ENCODE peak calls at places on chromosomes 4 and X, in seven cellular contexts. One of them, this sample, is unnamed.

GRCh38 chrX:111447298-111447697 is 35.3 kb upstream of the DCX start:
- DNase-seq in H9: peak
- DNase-seq in left ventricle myocardium inferior: no peak
- DNase-seq in neural progenitor cell: peak
- DNase-seq in CD4-positive, alpha-beta T cell: no peak
- DNase-seq in progenitor cell of endocrine pancreas: peak
- DNase-seq in GM12865: peak
- DNase-seq in this sample: peak

GRCh38 chr4:80069108-80069836 is 3.8 kb downstream of the ANTXR2 start:
- DNase-seq in H9: no peak
- DNase-seq in left ventricle myocardium inferior: no peak
- DNase-seq in neural progenitor cell: no peak
- DNase-seq in CD4-positive, alpha-beta T cell: no peak
- DNase-seq in progenitor cell of endocrine pancreas: no peak
- DNase-seq in GM12865: no peak
- DNase-seq in this sample: no peak

GRCh38 chr4:141307241-141307689 is 86.6 kb downstream of the ZNF330 start:
- DNase-seq in H9: peak
- DNase-seq in left ventricle myocardium inferior: peak
- DNase-seq in neural progenitor cell: peak
- DNase-seq in CD4-positive, alpha-beta T cell: peak
- DNase-seq in progenitor cell of endocrine pancreas: peak
- DNase-seq in GM12865: peak
- DNase-seq in this sample: peak

GRCh38 chr4:18103876-18104275 is 82.3 kb upstream of the LCORL start:
- DNase-seq in H9: no peak
- DNase-seq in left ventricle myocardium inferior: no peak
- DNase-seq in neural progenitor cell: no peak
- DNase-seq in CD4-positive, alpha-beta T cell: no peak
- DNase-seq in progenitor cell of endocrine pancreas: no peak
- DNase-seq in GM12865: no peak
- DNase-seq in this sample: no peak

GRCh38 chrX:30904632-30905031 is 15.6 kb upstream of the TAB3 start:
- DNase-seq in H9: no peak
- DNase-seq in left ventricle myocardium inferior: no peak
- DNase-seq in neural progenitor cell: no peak
- DNase-seq in CD4-positive, alpha-beta T cell: no peak
- DNase-seq in progenitor cell of endocrine pancreas: no peak
- DNase-seq in GM12865: no peak
- DNase-seq in this sample: no peak

GRCh38 chr4:173526034-173526482 is 4.0 kb downstream of the HAND2 start:
- DNase-seq in H9: no peak
- DNase-seq in left ventricle myocardium inferior: no peak
- DNase-seq in neural progenitor cell: peak
- DNase-seq in CD4-positive, alpha-beta T cell: no peak
- DNase-seq in progenitor cell of endocrine pancreas: no peak
- DNase-seq in GM12865: no peak
- DNase-seq in this sample: no peak

GRCh38 chr4:113945906-113946305 is 33.5 kb downstream of the ARSJ start:
- DNase-seq in H9: no peak
- DNase-seq in left ventricle myocardium inferior: no peak
- DNase-seq in neural progenitor cell: no peak
- DNase-seq in CD4-positive, alpha-beta T cell: no peak
- DNase-seq in progenitor cell of endocrine pancreas: no peak
- DNase-seq in GM12865: no peak
- DNase-seq in this sample: no peak

GRCh38 chrX:38570396-38570795 is 9.1 kb downstream of the TSPAN7 start:
- DNase-seq in H9: no peak
- DNase-seq in left ventricle myocardium inferior: no peak
- DNase-seq in neural progenitor cell: no peak
- DNase-seq in CD4-positive, alpha-beta T cell: no peak
- DNase-seq in progenitor cell of endocrine pancreas: no peak
- DNase-seq in GM12865: no peak
- DNase-seq in this sample: no peak

GRCh38 chr4:112410364-112410763 is 105.6 kb downstream of the NEUROG2 start:
- DNase-seq in H9: no peak
- DNase-seq in left ventricle myocardium inferior: no peak
- DNase-seq in neural progenitor cell: no peak
- DNase-seq in CD4-positive, alpha-beta T cell: no peak
- DNase-seq in progenitor cell of endocrine pancreas: no peak
- DNase-seq in GM12865: no peak
- DNase-seq in this sample: no peak

GRCh38 chrX:1244164-1245076 is 24.2 kb upstream of the CSF2RA start:
- DNase-seq in H9: peak
- DNase-seq in left ventricle myocardium inferior: no peak
- DNase-seq in neural progenitor cell: peak
- DNase-seq in CD4-positive, alpha-beta T cell: no peak
- DNase-seq in progenitor cell of endocrine pancreas: no peak
- DNase-seq in GM12865: peak
- DNase-seq in this sample: no peak

GRCh38 chr4:95363579-95363965 is 185.2 kb downstream of the UNC5C start:
- DNase-seq in H9: no peak
- DNase-seq in left ventricle myocardium inferior: no peak
- DNase-seq in neural progenitor cell: peak
- DNase-seq in CD4-positive, alpha-beta T cell: no peak
- DNase-seq in progenitor cell of endocrine pancreas: no peak
- DNase-seq in GM12865: no peak
- DNase-seq in this sample: no peak

GRCh38 chr4:146643812-146644401 is 5.2 kb downstream of the POU4F2 start:
- DNase-seq in H9: no peak
- DNase-seq in left ventricle myocardium inferior: no peak
- DNase-seq in neural progenitor cell: peak
- DNase-seq in CD4-positive, alpha-beta T cell: no peak
- DNase-seq in progenitor cell of endocrine pancreas: no peak
- DNase-seq in GM12865: peak
- DNase-seq in this sample: peak

GRCh38 chrX:104659037-104659744 is 93.2 kb downstream of the IL1RAPL2 start:
- DNase-seq in H9: no peak
- DNase-seq in left ventricle myocardium inferior: peak
- DNase-seq in neural progenitor cell: no peak
- DNase-seq in CD4-positive, alpha-beta T cell: no peak
- DNase-seq in progenitor cell of endocrine pancreas: no peak
- DNase-seq in GM12865: no peak
- DNase-seq in this sample: no peak

GRCh38 chr4:184937745-184938144 is 80.5 kb upstream of the HELT start:
- DNase-seq in H9: no peak
- DNase-seq in left ventricle myocardium inferior: no peak
- DNase-seq in neural progenitor cell: peak
- DNase-seq in CD4-positive, alpha-beta T cell: no peak
- DNase-seq in progenitor cell of endocrine pancreas: no peak
- DNase-seq in GM12865: no peak
- DNase-seq in this sample: no peak

GRCh38 chr4:143406523-143406922 is 69.8 kb downstream of the GAB1 start:
- DNase-seq in H9: no peak
- DNase-seq in left ventricle myocardium inferior: peak
- DNase-seq in neural progenitor cell: no peak
- DNase-seq in CD4-positive, alpha-beta T cell: no peak
- DNase-seq in progenitor cell of endocrine pancreas: no peak
- DNase-seq in GM12865: no peak
- DNase-seq in this sample: no peak

GRCh38 chrX:71666240-71667223 is 814 bp upstream of the LOC101059915 start:
- DNase-seq in H9: no peak
- DNase-seq in left ventricle myocardium inferior: no peak
- DNase-seq in neural progenitor cell: no peak
- DNase-seq in CD4-positive, alpha-beta T cell: no peak
- DNase-seq in progenitor cell of endocrine pancreas: no peak
- DNase-seq in GM12865: no peak
- DNase-seq in this sample: no peak

GRCh38 chr4:94641702-94642560 is 115.8 kb upstream of the BMPR1B start:
- DNase-seq in H9: no peak
- DNase-seq in left ventricle myocardium inferior: no peak
- DNase-seq in neural progenitor cell: no peak
- DNase-seq in CD4-positive, alpha-beta T cell: no peak
- DNase-seq in progenitor cell of endocrine pancreas: no peak
- DNase-seq in GM12865: no peak
- DNase-seq in this sample: no peak

GRCh38 chr4:38523524-38524448 is 140.2 kb upstream of the KLF3 start:
- DNase-seq in H9: no peak
- DNase-seq in left ventricle myocardium inferior: no peak
- DNase-seq in neural progenitor cell: no peak
- DNase-seq in CD4-positive, alpha-beta T cell: no peak
- DNase-seq in progenitor cell of endocrine pancreas: no peak
- DNase-seq in GM12865: peak
- DNase-seq in this sample: peak

GRCh38 chr4:168621806-168622589 is 125.1 kb downstream of the PALLD start:
- DNase-seq in H9: no peak
- DNase-seq in left ventricle myocardium inferior: no peak
- DNase-seq in neural progenitor cell: no peak
- DNase-seq in CD4-positive, alpha-beta T cell: no peak
- DNase-seq in progenitor cell of endocrine pancreas: no peak
- DNase-seq in GM12865: no peak
- DNase-seq in this sample: no peak

GRCh38 chrX:30270639-30271038 is 23.7 kb downstream of the MAGEB1 start:
- DNase-seq in H9: no peak
- DNase-seq in left ventricle myocardium inferior: no peak
- DNase-seq in neural progenitor cell: no peak
- DNase-seq in CD4-positive, alpha-beta T cell: no peak
- DNase-seq in progenitor cell of endocrine pancreas: no peak
- DNase-seq in GM12865: no peak
- DNase-seq in this sample: no peak

GRCh38 chr4:42454755-42455154 is 57.5 kb downstream of the SHISA3 start:
- DNase-seq in H9: no peak
- DNase-seq in left ventricle myocardium inferior: no peak
- DNase-seq in neural progenitor cell: no peak
- DNase-seq in CD4-positive, alpha-beta T cell: no peak
- DNase-seq in progenitor cell of endocrine pancreas: no peak
- DNase-seq in GM12865: no peak
- DNase-seq in this sample: no peak

DNA sequence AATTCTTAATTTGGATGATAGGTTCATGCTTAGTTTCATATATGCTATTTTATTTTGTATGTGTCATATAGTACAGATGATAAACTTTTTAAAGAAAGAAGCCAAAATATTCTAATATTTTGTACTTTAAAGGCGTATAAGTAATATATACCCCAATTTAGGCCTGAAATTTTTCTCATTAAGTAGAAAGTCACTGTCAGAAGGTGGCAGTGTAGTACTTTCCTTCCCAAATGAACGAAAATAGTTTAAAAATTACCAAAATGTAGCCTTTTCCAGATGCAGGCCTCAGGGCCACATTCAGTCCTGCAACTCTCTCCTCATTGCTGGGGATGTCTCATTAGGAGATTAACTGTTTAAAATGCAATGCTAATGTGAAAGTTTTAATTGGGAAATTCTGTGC is 1263.6 kb downstream of the C4orf33 start:
- DNase-seq in H9: no peak
- DNase-seq in left ventricle myocardium inferior: no peak
- DNase-seq in neural progenitor cell: peak
- DNase-seq in CD4-positive, alpha-beta T cell: no peak
- DNase-seq in progenitor cell of endocrine pancreas: no peak
- DNase-seq in GM12865: no peak
- DNase-seq in this sample: no peak
- TF ChIP-seq CTCF in H9: peak
- TF ChIP-seq CTCF in left ventricle myocardium inferior: no peak
- TF ChIP-seq CTCF in neural progenitor cell: peak
- TF ChIP-seq CTCF in CD4-positive, alpha-beta T cell: no peak
- TF ChIP-seq CTCF in progenitor cell of endocrine pancreas: peak
- TF ChIP-seq CTCF in GM12865: no peak
- TF ChIP-seq CTCF in this sample: no peak

DNA sequence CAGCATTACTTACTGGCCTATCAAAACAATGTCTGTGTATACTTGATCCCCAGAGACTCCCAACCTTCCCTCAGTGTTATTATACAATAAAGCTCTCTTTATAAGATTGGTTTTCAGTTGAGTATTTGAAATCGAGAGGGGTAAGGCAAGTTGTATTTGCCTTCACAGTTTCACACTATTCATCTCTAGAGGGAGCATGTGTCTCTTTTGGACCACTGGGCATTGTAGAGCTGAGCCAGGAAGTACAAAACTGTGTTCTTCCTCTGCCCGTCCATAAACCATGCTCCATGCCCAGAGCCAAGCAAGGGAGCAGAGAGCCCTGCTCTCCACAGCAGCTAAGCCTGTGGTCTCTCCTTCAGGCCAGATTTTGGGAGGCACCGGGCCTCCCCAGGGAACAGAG is 61.5 kb upstream of the HHIP start:
- DNase-seq in H9: no peak
- DNase-seq in left ventricle myocardium inferior: no peak
- DNase-seq in neural progenitor cell: no peak
- DNase-seq in CD4-positive, alpha-beta T cell: no peak
- DNase-seq in progenitor cell of endocrine pancreas: no peak
- DNase-seq in GM12865: peak
- DNase-seq in this sample: no peak
- TF ChIP-seq CTCF in H9: no peak
- TF ChIP-seq CTCF in left ventricle myocardium inferior: no peak
- TF ChIP-seq CTCF in neural progenitor cell: no peak
- TF ChIP-seq CTCF in CD4-positive, alpha-beta T cell: no peak
- TF ChIP-seq CTCF in progenitor cell of endocrine pancreas: no peak
- TF ChIP-seq CTCF in GM12865: no peak
- TF ChIP-seq CTCF in this sample: no peak

GRCh38 chr4:48271626-48272025 is 2.0 kb upstream of the TEC start:
- DNase-seq in H9: no peak
- DNase-seq in left ventricle myocardium inferior: no peak
- DNase-seq in neural progenitor cell: no peak
- DNase-seq in CD4-positive, alpha-beta T cell: no peak
- DNase-seq in progenitor cell of endocrine pancreas: no peak
- DNase-seq in GM12865: no peak
- DNase-seq in this sample: no peak

GRCh38 chr4:48270516-48270897 is 869 bp upstream of the TEC start:
- DNase-seq in H9: no peak
- DNase-seq in left ventricle myocardium inferior: no peak
- DNase-seq in neural progenitor cell: no peak
- DNase-seq in CD4-positive, alpha-beta T cell: no peak
- DNase-seq in progenitor cell of endocrine pancreas: no peak
- DNase-seq in GM12865: no peak
- DNase-seq in this sample: no peak

GRCh38 chr4:48275694-48276093 is 6.1 kb upstream of the TEC start:
- DNase-seq in H9: no peak
- DNase-seq in left ventricle myocardium inferior: no peak
- DNase-seq in neural progenitor cell: no peak
- DNase-seq in CD4-positive, alpha-beta T cell: no peak
- DNase-seq in progenitor cell of endocrine pancreas: no peak
- DNase-seq in GM12865: no peak
- DNase-seq in this sample: no peak

GRCh38 chr4:48271048-48271452 is 1.4 kb upstream of the TEC start:
- DNase-seq in H9: no peak
- DNase-seq in left ventricle myocardium inferior: no peak
- DNase-seq in neural progenitor cell: no peak
- DNase-seq in CD4-positive, alpha-beta T cell: no peak
- DNase-seq in progenitor cell of endocrine pancreas: no peak
- DNase-seq in GM12865: peak
- DNase-seq in this sample: peak

GRCh38 chr4:48275247-48275646 is 5.6 kb upstream of the TEC start:
- DNase-seq in H9: no peak
- DNase-seq in left ventricle myocardium inferior: no peak
- DNase-seq in neural progenitor cell: peak
- DNase-seq in CD4-positive, alpha-beta T cell: no peak
- DNase-seq in progenitor cell of endocrine pancreas: no peak
- DNase-seq in GM12865: peak
- DNase-seq in this sample: peak
- TF ChIP-seq CTCF in H9: peak
- TF ChIP-seq CTCF in left ventricle myocardium inferior: peak
- TF ChIP-seq CTCF in neural progenitor cell: peak
- TF ChIP-seq CTCF in CD4-positive, alpha-beta T cell: no peak
- TF ChIP-seq CTCF in progenitor cell of endocrine pancreas: peak
- TF ChIP-seq CTCF in GM12865: peak
- TF ChIP-seq CTCF in this sample: peak

DNA sequence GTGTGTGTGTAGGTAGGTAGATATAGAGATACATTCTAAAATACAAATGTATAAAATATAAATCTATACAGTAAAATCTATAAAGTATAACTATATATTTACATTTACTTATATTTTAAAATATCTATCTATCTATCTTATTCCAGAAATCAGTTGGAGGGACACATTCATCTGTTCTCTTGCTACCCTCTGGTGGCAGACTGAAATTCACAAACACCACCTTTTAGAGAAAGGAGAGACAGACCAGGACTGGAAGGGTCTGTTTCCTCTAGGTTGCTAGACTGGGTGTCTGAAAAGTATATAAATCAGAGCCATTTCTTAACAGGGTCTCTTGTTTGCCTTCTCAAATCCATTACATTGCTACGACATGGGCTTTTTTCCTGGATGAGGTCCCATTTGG is 343.0 kb downstream of the OPHN1 start:
- DNase-seq in H9: no peak
- DNase-seq in left ventricle myocardium inferior: no peak
- DNase-seq in neural progenitor cell: no peak
- DNase-seq in CD4-positive, alpha-beta T cell: no peak
- DNase-seq in progenitor cell of endocrine pancreas: no peak
- DNase-seq in GM12865: no peak
- DNase-seq in this sample: no peak
- TF ChIP-seq CTCF in H9: peak
- TF ChIP-seq CTCF in left ventricle myocardium inferior: peak
- TF ChIP-seq CTCF in neural progenitor cell: peak
- TF ChIP-seq CTCF in CD4-positive, alpha-beta T cell: no peak
- TF ChIP-seq CTCF in progenitor cell of endocrine pancreas: no peak
- TF ChIP-seq CTCF in GM12865: no peak
- TF ChIP-seq CTCF in this sample: no peak

This sample was measured in GM20000.